ENCODE peak calls at places on chromosomes 2 and 18, in five cellular contexts. C is MM.1S, D is NB4, O is upper lobe of right lung, Q is IMR-90. M is an unnamed sample.

GRCh38 chr18:80023173-80023572 is 11.1 kb upstream of the RBFA start:
- DNase-seq in C (no peak), D (peak), O (no peak), Q (no peak), M (no peak)

GRCh38 chr2:40734797-40735196 is 282.9 kb upstream of the SLC8A1 start:
- DNase-seq in C (no peak), D (no peak), O (no peak), Q (peak), M (no peak)

GRCh38 chr2:4898706-4899105 is 793.5 kb upstream of the SOX11 start:
- DNase-seq in C (no peak), D (no peak), O (no peak), Q (no peak), M (no peak)

GRCh38 chr2:42284019-42284418 is 77.0 kb downstream of the COX7A2L start:
- DNase-seq in C (no peak), D (no peak), O (no peak), Q (no peak), M (no peak)

GRCh38 chr18:44732604-44733003 is 51.9 kb downstream of the SETBP1 start:
- DNase-seq in C (no peak), D (no peak), O (no peak), Q (no peak), M (no peak)

GRCh38 chr2:139241256-139241655 is 461.1 kb upstream of the NXPH2 start:
- DNase-seq in C (no peak), D (no peak), O (no peak), Q (no peak), M (no peak)

GRCh38 chr18:5543854-5544389 is at the start of gene EPB41L3:
- DNase-seq in C (no peak), D (no peak), O (peak), Q (peak), M (peak)

GRCh38 chr2:43276517-43276931 is 50.1 kb upstream of the ZFP36L2 start:
- DNase-seq in C (no peak), D (no peak), O (no peak), Q (no peak), M (no peak)

GRCh38 chr2:234630676-234631350 is 133.9 kb upstream of the ARL4C start:
- DNase-seq in C (no peak), D (no peak), O (no peak), Q (peak), M (no peak)
- TF ChIP-seq CTCF in C (no peak), D (no peak), O (no peak), Q (no peak), M (no peak)

GRCh38 chr18:2089416-2089815 is 481.9 kb downstream of the METTL4 start:
- DNase-seq in C (no peak), D (peak), O (no peak), Q (no peak), M (no peak)

GRCh38 chr18:2082676-2083075 is 488.6 kb downstream of the METTL4 start:
- DNase-seq in C (no peak), D (no peak), O (no peak), Q (no peak), M (no peak)

GRCh38 chr18:2087877-2088673 is 483.2 kb downstream of the METTL4 start:
- DNase-seq in C (no peak), D (peak), O (no peak), Q (no peak), M (no peak)

GRCh38 chr18:2086439-2086838 is 484.9 kb downstream of the METTL4 start:
- DNase-seq in C (no peak), D (no peak), O (no peak), Q (no peak), M (no peak)

GRCh38 chr18:2083691-2084090 is 487.6 kb downstream of the METTL4 start:
- DNase-seq in C (no peak), D (peak), O (no peak), Q (no peak), M (no peak)
- TF ChIP-seq CTCF in C (peak), D (peak), O (peak), Q (no peak), M (no peak)

GRCh38 chr18:22368066-22368465 is 49.6 kb downstream of the CTAGE1 start:
- DNase-seq in C (no peak), D (no peak), O (no peak), Q (no peak), M (no peak)

GRCh38 chr18:22363867-22364463 is 53.8 kb downstream of the CTAGE1 start:
- DNase-seq in C (no peak), D (peak), O (no peak), Q (peak), M (no peak)
- TF ChIP-seq CTCF in C (no peak), D (no peak), O (peak), Q (peak), M (no peak)

DNA sequence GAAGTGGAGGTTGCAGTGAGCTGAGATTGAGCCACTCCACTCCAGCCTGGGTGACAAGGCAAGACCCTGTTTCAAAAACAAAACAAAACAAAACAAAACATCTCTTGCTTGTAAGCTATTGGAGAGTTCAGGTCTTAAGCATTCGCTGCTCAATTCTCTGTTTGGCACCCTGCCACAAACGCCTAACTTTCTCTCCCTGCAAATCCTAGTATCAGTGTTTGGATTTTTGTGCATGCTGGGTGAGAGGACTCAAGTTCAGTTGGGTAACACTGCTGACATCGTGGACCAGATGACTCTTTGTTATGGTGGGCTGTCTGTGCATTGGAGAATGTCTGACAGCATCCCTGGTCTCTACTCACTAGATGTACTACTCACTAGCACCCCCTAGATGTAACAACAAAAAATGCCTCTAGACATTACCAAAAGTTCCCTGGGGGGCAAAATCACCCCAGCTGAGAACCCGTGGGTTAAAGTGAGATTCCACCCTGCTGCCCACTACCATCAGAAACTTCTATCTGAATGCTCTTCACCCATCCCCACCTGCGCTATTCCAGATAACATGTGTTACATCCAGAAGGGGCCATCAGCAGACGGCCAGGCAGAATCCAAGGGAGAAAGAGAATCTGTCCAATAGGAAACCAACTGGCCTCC is 50.9 kb downstream of the CACNB4 start:
- DNase-seq in C (no peak), D (peak), O (no peak), Q (no peak), M (no peak)
- TF ChIP-seq CTCF in C (peak), D (peak), O (peak), Q (no peak), M (no peak)

DNA sequence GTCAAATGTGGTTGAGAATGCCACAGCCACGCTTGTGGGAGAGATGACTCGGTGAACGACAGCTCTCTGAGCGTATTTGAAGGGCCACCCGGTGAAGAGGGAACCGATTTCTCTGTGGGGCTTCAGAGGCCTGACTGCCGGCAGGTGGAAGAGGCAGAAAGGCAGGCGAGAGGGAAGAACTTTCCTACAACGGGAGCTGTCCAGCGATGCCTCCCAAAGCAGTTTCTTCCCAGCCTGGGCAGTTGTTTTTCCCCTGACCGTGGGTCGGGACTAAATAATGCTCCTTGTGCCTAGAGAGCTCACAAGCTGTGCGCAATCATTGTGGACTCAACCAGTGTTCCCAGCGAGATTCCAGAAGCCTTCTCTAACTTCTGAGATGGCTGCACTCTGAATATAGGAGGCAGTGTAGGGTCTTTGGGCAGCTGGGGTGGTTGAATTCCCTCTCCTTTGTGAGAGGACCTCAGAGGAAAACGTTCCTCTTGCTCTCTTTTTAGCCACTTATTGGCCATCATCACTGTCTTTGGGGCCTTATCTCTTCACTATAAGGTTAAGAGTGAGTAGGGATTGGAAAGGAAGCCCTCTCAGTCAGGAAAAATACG is 702 bp downstream of the SEC11C start:
- DNase-seq in C (peak), D (no peak), O (no peak), Q (peak), M (no peak)
- TF ChIP-seq CTCF in C (no peak), D (no peak), O (no peak), Q (no peak), M (no peak)

M was measured in mesothelial cell of epicardium.